ENCODE peak calls at places on chromosome 11, in five cellular contexts. G is left ventricle myocardium inferior, I is aorta, L is foreskin keratinocyte, K is heart right ventricle. R is an unnamed sample.

GRCh38 chr11:27395556-27396258 is 32.7 kb upstream of the CCDC34 start:
- DNase-seq in G (no peak), I (no peak), L (peak; percentile 43), K (no peak), R (peak; percentile 54)

GRCh38 chr11:74684661-74685060 is 46.6 kb downstream of the CHRDL2 start:
- DNase-seq in G (no peak), I (peak; percentile 1), L (no peak), K (no peak), R (no peak)

GRCh38 chr11:8715501-8715900 is 32.9 kb downstream of the RPL27A start:
- DNase-seq in G (no peak), I (no peak), L (no peak), K (no peak), R (no peak)

GRCh38 chr11:1053121-1053901 is 16.8 kb upstream of the MUC6 start:
- DNase-seq in G (no peak), I (peak; percentile 47), L (no peak), K (no peak), R (no peak)

GRCh38 chr11:58577441-58578135 is 1.3 kb upstream of the ZFP91 start:
- DNase-seq in G (peak; percentile 35), I (peak; percentile 78), L (peak; percentile 81), K (peak; percentile 42), R (no peak)

GRCh38 chr11:117885777-117886176 is 9.3 kb upstream of the FXYD6 start:
- DNase-seq in G (peak; percentile 87), I (peak; percentile 71), L (no peak), K (peak; percentile 89), R (no peak)

GRCh38 chr11:70605846-70606245 is 207.5 kb downstream of the CTTN start:
- DNase-seq in G (no peak), I (no peak), L (no peak), K (no peak), R (no peak)

GRCh38 chr11:115664313-115664712 is 160.1 kb upstream of the CADM1 start:
- DNase-seq in G (no peak), I (no peak), L (no peak), K (no peak), R (no peak)

GRCh38 chr11:16297332-16297731 is 59.0 kb downstream of the SOX6 start:
- DNase-seq in G (no peak), I (no peak), L (no peak), K (no peak), R (no peak)

GRCh38 chr11:76719686-76720085 is 49.1 kb upstream of the LRRC32 start:
- DNase-seq in G (no peak), I (no peak), L (no peak), K (no peak), R (no peak)

GRCh38 chr11:134264966-134265365 is 11.2 kb upstream of the GLB1L3 start:
- DNase-seq in G (no peak), I (no peak), L (no peak), K (no peak), R (peak; percentile 40)

GRCh38 chr11:24828938-24829337 is 332.1 kb downstream of the LUZP2 start:
- DNase-seq in G (no peak), I (no peak), L (no peak), K (no peak), R (peak; percentile 48)

GRCh38 chr11:68936676-68937620 is 33.3 kb downstream of the IGHMBP2 start:
- DNase-seq in G (no peak), I (no peak), L (no peak), K (no peak), R (no peak)

GRCh38 chr11:91742155-91742554 is 482.5 kb upstream of the FAT3 start:
- DNase-seq in G (no peak), I (no peak), L (no peak), K (no peak), R (no peak)

GRCh38 chr11:36311926-36312592 is 16.0 kb downstream of the PRR5L start:
- DNase-seq in G (no peak), I (no peak), L (no peak), K (no peak), R (no peak)

GRCh38 chr11:34647532-34647931 is 26.6 kb downstream of the EHF start:
- DNase-seq in G (no peak), I (no peak), L (peak; percentile 61), K (no peak), R (no peak)

GRCh38 chr11:34647131-34647530 is 26.2 kb downstream of the EHF start:
- DNase-seq in G (no peak), I (no peak), L (no peak), K (no peak), R (no peak)

GRCh38 chr11:34646431-34646830 is 25.5 kb downstream of the EHF start:
- DNase-seq in G (no peak), I (no peak), L (no peak), K (no peak), R (no peak)

GRCh38 chr11:34643846-34644245 is 23.0 kb downstream of the EHF start:
- DNase-seq in G (no peak), I (no peak), L (no peak), K (no peak), R (no peak)

DNA sequence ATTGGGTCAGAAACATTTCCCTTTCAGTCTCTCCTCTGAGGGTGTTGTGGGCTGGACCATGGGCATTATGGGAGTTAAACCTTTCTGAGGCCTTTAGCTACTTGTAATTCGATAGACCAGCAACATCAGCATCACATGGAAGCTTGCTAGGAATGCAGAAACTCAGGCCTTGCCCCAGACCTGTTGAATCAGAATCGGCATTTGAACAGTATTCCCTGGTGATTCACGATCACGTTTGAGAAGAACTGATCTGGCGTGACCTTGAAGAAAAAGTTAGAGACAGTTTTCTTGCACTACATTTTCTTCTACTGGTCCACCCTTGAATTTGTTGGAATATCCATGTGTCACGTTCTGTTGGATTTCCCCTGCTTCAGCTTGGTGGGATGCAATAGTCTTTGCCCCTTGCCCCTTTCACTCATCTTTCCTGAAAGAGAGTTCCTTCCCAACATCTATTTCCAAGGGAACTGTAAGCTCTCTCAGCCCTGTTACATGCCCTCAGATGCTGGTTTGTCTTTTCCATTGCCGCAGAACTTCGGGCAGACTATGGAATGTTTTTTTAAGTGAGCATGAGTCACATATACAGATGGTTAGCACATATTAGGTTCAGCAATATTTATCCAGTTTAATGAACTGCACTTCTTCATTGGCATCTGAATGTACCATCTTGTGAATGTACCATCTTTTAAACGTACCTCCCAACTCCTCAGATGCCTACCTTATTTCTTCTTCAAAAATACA is 23.9 kb downstream of the EHF start:
- DNase-seq in G (no peak), I (no peak), L (peak; percentile 74), K (no peak), R (no peak)
- H3K4me1 ChIP-seq in G (no peaks in the 10 kb centered on the region), I (no peaks in the 10 kb centered on the region), L (peaks cover 56% of the 10 kb centered on the region), K (no peaks in the 10 kb centered on the region), R (peaks cover 24% of the 10 kb centered on the region)

GRCh38 chr11:128517457-128518230 is 69.7 kb downstream of the ETS1 start:
- DNase-seq in G (no peak), I (no peak), L (no peak), K (no peak), R (no peak)

GRCh38 chr11:128520206-128520885 is 67.0 kb downstream of the ETS1 start:
- DNase-seq in G (no peak), I (no peak), L (no peak), K (no peak), R (no peak)

GRCh38 chr11:128518493-128519207 is 68.7 kb downstream of the ETS1 start:
- DNase-seq in G (no peak), I (no peak), L (no peak), K (no peak), R (no peak)

GRCh38 chr11:128520886-128521696 is 66.3 kb downstream of the ETS1 start:
- DNase-seq in G (no peak), I (no peak), L (no peak), K (no peak), R (no peak)

GRCh38 chr11:128519353-128519752 is 68.0 kb downstream of the ETS1 start:
- DNase-seq in G (no peak), I (no peak), L (no peak), K (no peak), R (no peak)
- H3K27me3 ChIP-seq in G (no peaks in the 10 kb centered on the region), I (no peaks in the 10 kb centered on the region), L (no peaks in the 10 kb centered on the region), K (no peaks in the 10 kb centered on the region), R (no peaks in the 10 kb centered on the region)

DNA sequence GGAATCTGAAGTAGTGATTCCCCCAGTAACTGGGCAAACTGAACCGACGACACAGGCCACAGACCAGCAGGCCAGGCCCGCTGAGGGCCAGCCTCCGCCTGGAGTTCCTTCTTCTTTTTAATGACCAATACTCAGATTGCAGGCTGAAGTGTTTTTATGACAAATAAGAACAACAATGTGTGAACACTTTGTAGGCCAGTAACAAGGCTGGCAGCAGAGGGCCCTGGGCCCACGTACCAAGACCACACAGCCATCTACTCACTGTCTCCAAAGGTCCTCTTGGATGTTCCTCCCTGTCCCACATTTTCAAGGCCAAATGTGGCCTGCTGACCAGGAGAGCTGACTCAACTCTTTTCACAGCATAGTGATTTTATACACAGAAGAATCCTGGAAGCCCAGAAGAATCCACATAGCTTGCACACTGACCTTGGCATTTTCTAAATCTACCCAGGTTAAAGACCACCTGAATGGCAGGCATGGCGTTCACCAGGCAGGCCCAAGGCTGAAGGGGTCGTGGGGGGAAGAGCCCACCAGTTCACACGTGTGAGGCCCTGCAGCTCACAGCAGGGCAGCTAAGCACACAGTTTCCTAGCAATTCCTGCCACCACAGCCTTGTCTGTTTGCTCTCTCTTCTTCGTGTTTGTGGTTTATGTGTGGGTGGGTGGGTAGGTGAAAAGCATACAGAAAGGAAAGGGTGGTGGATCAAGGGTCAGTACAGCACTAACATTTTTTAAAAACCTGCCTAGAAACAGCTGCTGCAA is 13.3 kb downstream of the SMCO4 start:
- DNase-seq in G (no peak), I (peak; percentile 77), L (no peak), K (no peak), R (no peak)
- H3K27ac ChIP-seq in G (peak overlapping the region; percentile 91), I (no peak overlapping the region), L (no peak overlapping the region), K (peak overlapping the region; percentile 63), R (peak overlapping the region; percentile 81)

GRCh38 chr11:114132944-114133394 is 73.5 kb downstream of the ZBTB16 start:
- DNase-seq in G (no peak), I (peak; percentile 71), L (no peak), K (no peak), R (peak; percentile 42)
- H3K4me1 ChIP-seq in G (peaks cover 100% of the 10 kb centered on the region), I (peaks cover 25% of the 10 kb centered on the region), L (no peaks in the 10 kb centered on the region), K (peaks cover 100% of the 10 kb centered on the region), R (peaks cover 45% of the 10 kb centered on the region)

DNA sequence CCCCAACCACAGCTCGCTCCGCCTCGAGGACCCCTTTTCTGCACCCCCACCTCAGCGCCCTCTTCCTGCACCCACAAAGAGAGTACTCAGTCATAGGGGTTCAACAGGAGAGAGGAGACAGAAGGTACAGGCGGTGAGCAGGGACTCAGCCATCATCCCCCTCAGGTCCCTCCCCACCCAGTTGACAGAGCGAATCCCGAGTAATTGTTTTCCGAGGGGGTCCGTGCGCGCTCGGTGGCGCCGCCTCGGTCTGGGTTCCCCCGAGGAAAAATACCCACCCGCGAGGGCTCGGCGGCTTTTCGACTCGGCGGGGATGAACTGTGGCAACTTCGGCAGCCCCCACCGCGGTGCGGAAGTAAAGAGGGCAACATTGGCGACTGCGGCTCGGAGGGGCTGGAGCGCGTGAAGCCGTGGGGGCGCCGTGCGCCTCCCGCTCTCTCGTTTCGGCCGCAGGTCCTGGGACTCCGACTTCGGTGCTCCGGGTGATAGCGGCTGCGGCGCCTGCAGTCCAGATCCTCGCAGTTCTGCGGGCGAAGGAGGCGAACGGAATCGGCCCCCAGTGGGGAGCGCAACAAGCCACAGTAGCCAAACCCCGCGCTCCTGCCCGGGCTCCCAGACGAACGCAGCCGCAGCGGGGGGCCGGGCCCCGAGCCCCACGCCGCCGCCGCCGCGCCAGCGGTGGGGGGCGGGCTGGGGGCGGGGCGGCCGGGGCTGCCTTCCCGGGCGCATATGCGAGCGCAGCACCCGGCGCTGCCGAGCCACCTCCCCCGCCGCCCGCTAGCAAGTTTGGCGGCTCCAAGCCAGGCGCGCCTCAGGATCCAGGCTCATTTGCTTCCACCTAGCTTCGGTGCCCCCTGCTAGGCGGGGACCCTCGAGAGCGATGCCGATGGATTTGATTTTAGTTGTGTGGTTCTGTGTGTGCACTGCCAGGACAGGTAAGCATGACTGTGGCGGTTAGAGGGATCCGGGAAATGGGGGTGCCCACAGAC is at the start of gene NELL1:
- DNase-seq in G (no peak), I (no peak), L (no peak), K (no peak), R (no peak)
- H3K27me3 ChIP-seq in G (peaks cover 100% of the 10 kb centered on the region), I (no peaks in the 10 kb centered on the region), L (peaks cover 69% of the 10 kb centered on the region), K (peaks cover 48% of the 10 kb centered on the region), R (no peaks in the 10 kb centered on the region)

R was measured in prostate gland.